ENCODE peak calls at places on chromosomes 7 and 10, in nine cellular contexts. S is 8988T; J is Panc1; R is AG08395; N is stimulated activated CD4-positive, alpha-beta T cell treated with anti-CD3 and anti-CD28 coated beads, TNF-alpha, amount 100 ng/mL, for 24 hours; Y is MM.1S; Z is adrenal gland; P is GM12892; B is HTR-8/SVneo. O is an unnamed sample.

GRCh38 chr10:127881262-127881661 is 11.5 kb downstream of the CLRN3 start:
- DNase-seq in S (no peak), J (no peak), R (no peak), N (no peak), Y (no peak), Z (no peak), P (no peak), B (no peak), O (no peak)

GRCh38 chr7:149714081-149714909 is 59.1 kb downstream of the ZNF467 start:
- DNase-seq in S (peak), J (no peak), R (peak), N (peak), Y (peak), Z (peak), P (peak), B (peak), O (no peak)

GRCh38 chr10:43211030-43211429 is 55.8 kb downstream of the RASGEF1A start:
- DNase-seq in S (no peak), J (no peak), R (no peak), N (no peak), Y (no peak), Z (no peak), P (no peak), B (peak), O (no peak)

GRCh38 chr10:129122846-129123245 is 344.2 kb upstream of the MGMT start:
- DNase-seq in S (no peak), J (no peak), R (no peak), N (no peak), Y (no peak), Z (no peak), P (no peak), B (no peak), O (no peak)

GRCh38 chr10:71817831-71818268 is 33.2 kb downstream of the PSAP start:
- DNase-seq in S (no peak), J (no peak), R (no peak), N (no peak), Y (no peak), Z (peak), P (no peak), B (no peak), O (no peak)

GRCh38 chr10:132392184-132392800 is 4.7 kb upstream of the PWWP2B start:
- DNase-seq in S (no peak), J (no peak), R (no peak), N (no peak), Y (no peak), Z (peak), P (no peak), B (no peak), O (no peak)

GRCh38 chr10:65911431-65911830 is 1014.4 kb upstream of the LRRTM3 start:
- DNase-seq in S (no peak), J (no peak), R (no peak), N (no peak), Y (no peak), Z (peak), P (no peak), B (no peak), O (no peak)

GRCh38 chr7:82185443-82185842 is 258.1 kb downstream of the CACNA2D1 start:
- DNase-seq in S (no peak), J (no peak), R (no peak), N (no peak), Y (no peak), Z (no peak), P (no peak), B (no peak), O (no peak)

GRCh38 chr7:54711900-54712595 is 47.0 kb downstream of the SEC61G start:
- DNase-seq in S (no peak), J (no peak), R (no peak), N (no peak), Y (no peak), Z (no peak), P (no peak), B (no peak), O (no peak)

GRCh38 chr10:34981834-34982233 is 108.3 kb downstream of the CUL2 start:
- DNase-seq in S (no peak), J (no peak), R (no peak), N (no peak), Y (no peak), Z (no peak), P (no peak), B (no peak), O (no peak)

GRCh38 chr7:66467887-66468286 is 160.8 kb upstream of the KCTD7 start:
- DNase-seq in S (no peak), J (no peak), R (no peak), N (no peak), Y (no peak), Z (no peak), P (no peak), B (no peak), O (no peak)

GRCh38 chr7:131249003-131249402 is 78.7 kb upstream of the MKLN1 start:
- DNase-seq in S (no peak), J (peak), R (peak), N (no peak), Y (no peak), Z (peak), P (no peak), B (peak), O (peak)

GRCh38 chr7:27349621-27350020 is 107.0 kb downstream of the EVX1 start:
- DNase-seq in S (no peak), J (no peak), R (no peak), N (no peak), Y (no peak), Z (no peak), P (no peak), B (no peak), O (no peak)

O was measured in keratinocyte.